ENCODE peak calls at places on chromosomes 7 and 10, in seven cellular contexts. D, Z, U, G, O, J and Y are unnamed samples.

GRCh38 chr7:14457567-14458453 is 444.7 kb downstream of the DGKB start:
- DNase-seq in D (peak), Z (peak), U (peak), G (peak), O (peak), J (peak), Y (peak)

GRCh38 chr10:112526130-112526529 is 79.1 kb downstream of the VTI1A start:
- DNase-seq in D (peak), Z (no peak), U (peak), G (no peak), O (no peak), J (no peak), Y (no peak)

GRCh38 chr10:12631216-12631615 is 281.9 kb downstream of the CAMK1D start:
- DNase-seq in D (no peak), Z (no peak), U (peak), G (no peak), O (no peak), J (no peak), Y (no peak)

GRCh38 chr7:28410628-28411578 is 1.4 kb upstream of the CREB5 start:
- DNase-seq in D (peak), Z (no peak), U (peak), G (peak), O (peak), J (peak), Y (no peak)

GRCh38 chr7:117827861-117828260 is 45.4 kb downstream of the CTTNBP2 start:
- DNase-seq in D (peak), Z (no peak), U (peak), G (no peak), O (no peak), J (peak), Y (no peak)

GRCh38 chr7:40551685-40552576 is 417.1 kb downstream of the SUGCT start:
- DNase-seq in D (peak), Z (no peak), U (peak), G (no peak), O (no peak), J (peak), Y (no peak)

GRCh38 chr7:22561356-22561755 is 61.4 kb upstream of the STEAP1B start:
- DNase-seq in D (peak), Z (no peak), U (peak), G (peak), O (no peak), J (peak), Y (peak)

GRCh38 chr7:49583440-49583839 is 190.0 kb upstream of the VWC2 start:
- DNase-seq in D (no peak), Z (no peak), U (no peak), G (no peak), O (no peak), J (no peak), Y (no peak)